ENCODE peak calls at places on chromosomes 12 and 14, in four cellular contexts. One of them, this sample, is unnamed.
A peak's percentile ranks its signal among the peaks of the same experiment; 100 is the strongest.

GRCh38 chr14:88765130-88765529 is 27.6 kb downstream of the EML5 start:
- DNase-seq in CD4-positive, alpha-beta T cell: no peak
- DNase-seq in kidney epithelial cell: peak; percentile 21
- DNase-seq in GM12865: peak; percentile 18
- DNase-seq in this sample: no peak

GRCh38 chr12:122133192-122133950 is 40.6 kb downstream of the IL31 start:
- DNase-seq in CD4-positive, alpha-beta T cell: no peak
- DNase-seq in GM12865: no peak
- DNase-seq in kidney epithelial cell: no peak
- DNase-seq in this sample: no peak

GRCh38 chr12:43063642-43064041 is 474.1 kb upstream of the PRICKLE1 start:
- DNase-seq in GM12865: no peak
- DNase-seq in CD4-positive, alpha-beta T cell: no peak
- DNase-seq in kidney epithelial cell: peak; percentile 26
- DNase-seq in this sample: no peak

GRCh38 chr12:123102381-123102780 is 48.5 kb downstream of the PITPNM2 start:
- DNase-seq in GM12865: no peak
- DNase-seq in CD4-positive, alpha-beta T cell: no peak
- DNase-seq in kidney epithelial cell: no peak
- DNase-seq in this sample: no peak

GRCh38 chr12:131264625-131265024 is 310.9 kb downstream of the ADGRD1 start:
- DNase-seq in kidney epithelial cell: no peak
- DNase-seq in GM12865: no peak
- DNase-seq in CD4-positive, alpha-beta T cell: no peak
- DNase-seq in this sample: no peak

GRCh38 chr14:91415794-91416743 is 1.6 kb downstream of the CCDC88C start:
- DNase-seq in CD4-positive, alpha-beta T cell: peak; percentile 61
- DNase-seq in GM12865: peak; percentile 91
- DNase-seq in kidney epithelial cell: peak; percentile 41
- DNase-seq in this sample: peak; percentile 40

GRCh38 chr14:84937449-84937848 is 592.5 kb upstream of the FLRT2 start:
- DNase-seq in GM12865: no peak
- DNase-seq in CD4-positive, alpha-beta T cell: no peak
- DNase-seq in kidney epithelial cell: no peak
- DNase-seq in this sample: no peak

GRCh38 chr12:27133022-27133590 is 50.7 kb upstream of the C12orf71 start:
- DNase-seq in CD4-positive, alpha-beta T cell: no peak
- DNase-seq in kidney epithelial cell: no peak
- DNase-seq in GM12865: peak; percentile 24
- DNase-seq in this sample: no peak

GRCh38 chr12:80531646-80532045 is 87.6 kb downstream of the PTPRQ start:
- DNase-seq in CD4-positive, alpha-beta T cell: no peak
- DNase-seq in kidney epithelial cell: no peak
- DNase-seq in GM12865: no peak
- DNase-seq in this sample: no peak

GRCh38 chr14:105419305-105420091 is at the start of gene MTA1:
- DNase-seq in kidney epithelial cell: no peak
- DNase-seq in CD4-positive, alpha-beta T cell: peak; percentile 46
- DNase-seq in GM12865: peak; percentile 46
- DNase-seq in this sample: peak; percentile 54

GRCh38 chr12:115430636-115431035 is 746.7 kb upstream of the TBX3 start:
- DNase-seq in CD4-positive, alpha-beta T cell: no peak
- DNase-seq in kidney epithelial cell: no peak
- DNase-seq in GM12865: no peak
- DNase-seq in this sample: no peak
- TF ChIP-seq CTCF in CD4-positive, alpha-beta T cell: no peak
- TF ChIP-seq CTCF in kidney epithelial cell: no peak
- TF ChIP-seq CTCF in GM12865: no peak
- TF ChIP-seq CTCF in this sample: no peak

GRCh38 chr12:31234955-31235867 is 90.7 kb downstream of the SINHCAF start:
- DNase-seq in GM12865: peak; percentile 19
- DNase-seq in CD4-positive, alpha-beta T cell: no peak
- DNase-seq in kidney epithelial cell: no peak
- DNase-seq in this sample: no peak
- TF ChIP-seq CTCF in GM12865: peak; percentile 40
- TF ChIP-seq CTCF in CD4-positive, alpha-beta T cell: no peak
- TF ChIP-seq CTCF in kidney epithelial cell: peak; percentile 62
- TF ChIP-seq CTCF in this sample: no peak

DNA sequence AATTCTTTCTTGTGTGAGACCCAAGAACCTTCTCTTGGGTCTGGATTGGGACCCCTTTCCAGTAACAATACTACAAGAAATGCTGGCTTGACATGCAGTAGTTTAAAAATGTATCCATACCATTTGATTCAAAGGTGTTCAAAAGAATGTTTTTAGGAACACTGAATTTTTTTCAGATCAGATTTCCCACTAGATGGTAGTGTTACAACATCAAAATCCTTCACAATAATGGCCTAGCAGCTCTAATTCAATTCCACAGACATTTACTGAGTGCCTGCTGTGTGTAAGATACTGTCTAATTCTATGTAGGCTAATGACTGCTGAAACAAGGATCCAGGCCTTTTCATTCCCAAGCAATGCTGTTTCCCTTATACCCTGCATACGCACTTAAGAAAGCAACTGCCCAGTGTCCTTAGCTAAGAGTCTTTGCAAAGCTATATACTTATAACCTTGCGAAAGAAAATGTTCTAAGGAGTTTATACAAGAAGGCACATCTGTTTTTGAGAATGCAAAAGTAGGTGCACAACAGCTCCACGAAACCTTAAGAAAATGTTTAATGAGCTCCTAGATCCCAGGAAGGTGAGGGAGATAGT is 50.7 kb upstream of the PKP2 start:
- DNase-seq in kidney epithelial cell: no peak
- DNase-seq in CD4-positive, alpha-beta T cell: no peak
- DNase-seq in GM12865: no peak
- DNase-seq in this sample: no peak
- TF ChIP-seq CTCF in kidney epithelial cell: peak; percentile 5
- TF ChIP-seq CTCF in CD4-positive, alpha-beta T cell: no peak
- TF ChIP-seq CTCF in GM12865: peak; percentile 2
- TF ChIP-seq CTCF in this sample: no peak

GRCh38 chr14:98136420-98136819 is 1135.6 kb downstream of the BCL11B start:
- DNase-seq in CD4-positive, alpha-beta T cell: no peak
- DNase-seq in kidney epithelial cell: no peak
- DNase-seq in GM12865: no peak
- DNase-seq in this sample: no peak

GRCh38 chr14:98140862-98141261 is 1131.1 kb downstream of the BCL11B start:
- DNase-seq in CD4-positive, alpha-beta T cell: no peak
- DNase-seq in kidney epithelial cell: no peak
- DNase-seq in GM12865: no peak
- DNase-seq in this sample: no peak

GRCh38 chr14:98136019-98136418 is 1136.0 kb downstream of the BCL11B start:
- DNase-seq in kidney epithelial cell: no peak
- DNase-seq in GM12865: no peak
- DNase-seq in CD4-positive, alpha-beta T cell: peak; percentile 42
- DNase-seq in this sample: no peak

GRCh38 chr14:98137626-98138025 is 1134.4 kb downstream of the BCL11B start:
- DNase-seq in kidney epithelial cell: no peak
- DNase-seq in CD4-positive, alpha-beta T cell: no peak
- DNase-seq in GM12865: no peak
- DNase-seq in this sample: no peak

DNA sequence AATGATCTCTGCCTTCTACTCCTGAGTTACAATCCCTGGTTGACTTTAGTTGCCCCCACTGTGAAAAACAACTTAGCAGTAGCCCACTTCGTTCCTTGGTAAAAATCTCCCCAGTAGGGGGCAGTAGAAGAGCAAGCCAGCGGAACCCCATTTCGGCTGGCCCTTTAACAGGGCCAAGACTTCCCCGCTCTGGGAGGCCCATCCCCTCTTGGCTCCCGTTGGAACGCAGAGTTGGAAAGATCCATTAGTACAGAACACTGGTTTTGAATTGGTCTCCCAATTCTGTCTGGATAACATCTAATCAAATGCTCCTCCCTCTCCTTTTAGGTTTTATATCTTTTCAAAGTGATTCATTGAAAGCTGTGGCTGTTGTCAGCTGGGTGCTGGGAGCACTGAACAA is 1133.3 kb downstream of the BCL11B start:
- DNase-seq in GM12865: peak; percentile 79
- DNase-seq in CD4-positive, alpha-beta T cell: peak; percentile 57
- DNase-seq in kidney epithelial cell: no peak
- DNase-seq in this sample: no peak
- TF ChIP-seq CTCF in GM12865: peak; percentile 66
- TF ChIP-seq CTCF in CD4-positive, alpha-beta T cell: peak; percentile 94
- TF ChIP-seq CTCF in kidney epithelial cell: peak; percentile 65
- TF ChIP-seq CTCF in this sample: no peak

DNA sequence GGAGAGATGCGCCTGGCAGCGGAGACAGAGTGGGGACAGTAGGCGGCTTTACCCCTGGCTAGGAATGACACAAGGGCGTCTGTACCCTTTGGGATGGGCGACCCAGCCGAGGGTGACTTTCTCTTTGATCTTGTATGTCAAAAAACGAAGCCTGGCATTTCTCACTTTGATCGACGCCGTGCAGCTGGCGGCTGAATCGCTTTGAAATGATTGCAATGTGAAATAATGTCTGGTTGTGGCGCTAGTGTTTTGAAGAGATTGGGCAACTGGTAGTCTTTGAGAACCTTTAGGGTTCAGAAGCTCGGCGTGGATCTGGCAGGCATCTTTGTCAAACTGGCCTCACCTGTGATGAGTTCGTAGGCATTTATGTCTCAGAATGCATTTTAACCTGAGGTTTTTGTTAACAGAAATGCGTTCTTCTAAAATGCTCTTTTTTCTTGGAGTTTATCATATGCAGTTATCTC is 992 bp downstream of the ATF1 start:
- DNase-seq in GM12865: peak; percentile 50
- DNase-seq in kidney epithelial cell: no peak
- DNase-seq in CD4-positive, alpha-beta T cell: peak; percentile 32
- DNase-seq in this sample: no peak
- TF ChIP-seq CTCF in GM12865: no peak
- TF ChIP-seq CTCF in kidney epithelial cell: no peak
- TF ChIP-seq CTCF in CD4-positive, alpha-beta T cell: no peak
- TF ChIP-seq CTCF in this sample: no peak

DNA sequence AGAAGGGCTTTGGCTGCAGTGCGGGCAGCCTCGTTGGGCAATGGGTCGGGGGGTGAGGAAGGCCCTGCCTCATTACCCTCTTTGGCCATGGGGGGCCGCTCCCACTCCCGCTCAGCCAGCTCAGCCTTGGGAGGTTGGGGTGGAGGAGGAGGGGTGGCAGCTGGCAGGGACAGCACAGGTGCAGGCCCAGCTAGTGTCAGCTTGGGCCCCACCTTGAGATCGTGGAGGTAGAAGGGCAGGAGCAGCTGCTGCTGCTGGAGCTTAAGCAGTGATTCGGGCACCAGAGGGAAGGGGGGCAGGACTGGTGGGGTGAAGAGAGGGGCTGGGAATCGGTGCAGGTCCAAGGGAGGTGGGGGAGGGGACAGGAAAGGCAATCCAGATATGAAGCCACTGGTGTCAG is 26.0 kb downstream of the ZFHX2 start:
- DNase-seq in kidney epithelial cell: no peak
- DNase-seq in CD4-positive, alpha-beta T cell: no peak
- DNase-seq in GM12865: no peak
- DNase-seq in this sample: no peak
- TF ChIP-seq CTCF in kidney epithelial cell: no peak
- TF ChIP-seq CTCF in CD4-positive, alpha-beta T cell: no peak
- TF ChIP-seq CTCF in GM12865: no peak
- TF ChIP-seq CTCF in this sample: no peak

GRCh38 chr14:72515779-72516770 is 377.8 kb downstream of the DPF3 start:
- DNase-seq in kidney epithelial cell: no peak
- DNase-seq in CD4-positive, alpha-beta T cell: no peak
- DNase-seq in GM12865: peak; percentile 15
- DNase-seq in this sample: no peak
- TF ChIP-seq CTCF in kidney epithelial cell: no peak
- TF ChIP-seq CTCF in CD4-positive, alpha-beta T cell: no peak
- TF ChIP-seq CTCF in GM12865: no peak
- TF ChIP-seq CTCF in this sample: no peak